ENCODE peak calls at places on chromosomes 16 and 17, in four cellular contexts. K, M, Q and P are unnamed samples. For H3K4me1, the result is how much of the 10 kb centered on the place peaks cover.

GRCh38 chr17:56596741-56597494 is 3.4 kb downstream of the NOG start:
- DNase-seq in K (no peak), M (no peak), Q (no peak), P (no peak)

GRCh38 chr16:14050297-14051027 is 20.7 kb upstream of the MRTFB start:
- DNase-seq in K (peak), M (no peak), Q (no peak), P (no peak)

GRCh38 chr16:14013571-14014283 is 57.4 kb upstream of the MRTFB start:
- DNase-seq in K (peak), M (no peak), Q (no peak), P (no peak)

GRCh38 chr17:7972131-7972785 is 30.2 kb upstream of the GUCY2D start:
- DNase-seq in K (no peak), M (no peak), Q (no peak), P (no peak)

GRCh38 chr16:80027007-80027965 is 426.7 kb upstream of the MAF start:
- DNase-seq in K (peak), M (peak), Q (no peak), P (no peak)

GRCh38 chr16:88377961-88378360 is 4.8 kb upstream of the ZNF469 start:
- DNase-seq in K (no peak), M (no peak), Q (no peak), P (no peak)

GRCh38 chr16:55655709-55656694 is at the start of gene SLC6A2:
- DNase-seq in K (peak), M (no peak), Q (no peak), P (no peak)

GRCh38 chr16:87317766-87318121 is 552 bp upstream of the C16orf95 start:
- DNase-seq in K (peak), M (peak), Q (no peak), P (peak)

GRCh38 chr16:73065617-73066313 is 17.8 kb upstream of the ZFHX3 start:
- DNase-seq in K (no peak), M (no peak), Q (peak), P (no peak)

GRCh38 chr17:40317345-40317873 is 8.4 kb downstream of the RARA start:
- DNase-seq in K (peak), M (peak), Q (no peak), P (peak)

GRCh38 chr17:40319651-40320550 is 10.9 kb downstream of the RARA start:
- DNase-seq in K (no peak), M (peak), Q (peak), P (peak)

GRCh38 chr17:40316571-40317344 is 7.8 kb downstream of the RARA start:
- DNase-seq in K (peak), M (peak), Q (no peak), P (peak)

GRCh38 chr17:40318835-40319332 is 9.9 kb downstream of the RARA start:
- DNase-seq in K (no peak), M (no peak), Q (no peak), P (no peak)

GRCh38 chr17:40317880-40318834 is 9.2 kb downstream of the RARA start:
- DNase-seq in K (peak), M (peak), Q (peak), P (peak)
- H3K4me1 ChIP-seq in K (half or more), M (half or more), Q (half or more), P (under half)

DNA sequence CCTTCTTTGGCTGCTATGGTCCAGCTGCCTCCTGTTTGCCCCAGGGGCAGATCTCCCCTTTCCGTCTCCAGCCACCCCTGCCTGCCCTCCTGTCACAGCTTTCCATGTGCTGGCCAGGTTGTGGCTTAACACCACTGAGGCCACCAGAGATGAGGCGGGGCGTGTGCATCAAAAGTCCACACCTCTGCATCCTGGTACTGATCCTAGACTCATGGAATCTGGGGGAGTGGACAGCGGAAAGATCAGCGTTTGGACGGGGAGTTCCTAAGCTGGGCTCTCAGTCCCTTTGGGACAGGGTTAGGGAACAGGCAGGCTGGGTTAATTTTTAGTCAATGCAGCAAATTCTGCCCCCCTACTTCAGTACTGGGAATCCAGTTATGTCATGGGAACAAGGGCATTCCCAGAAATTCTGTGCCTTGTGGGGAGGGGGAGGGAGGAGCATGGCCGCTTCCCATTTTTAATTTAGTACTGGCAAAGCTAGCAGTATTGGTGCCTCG is 3.9 kb downstream of the IGFBP4 start:
- DNase-seq in K (no peak), M (no peak), Q (no peak), P (no peak)
- TF ChIP-seq EP300 in K (no peak), M (no peak), Q (peak), P (peak)

DNA sequence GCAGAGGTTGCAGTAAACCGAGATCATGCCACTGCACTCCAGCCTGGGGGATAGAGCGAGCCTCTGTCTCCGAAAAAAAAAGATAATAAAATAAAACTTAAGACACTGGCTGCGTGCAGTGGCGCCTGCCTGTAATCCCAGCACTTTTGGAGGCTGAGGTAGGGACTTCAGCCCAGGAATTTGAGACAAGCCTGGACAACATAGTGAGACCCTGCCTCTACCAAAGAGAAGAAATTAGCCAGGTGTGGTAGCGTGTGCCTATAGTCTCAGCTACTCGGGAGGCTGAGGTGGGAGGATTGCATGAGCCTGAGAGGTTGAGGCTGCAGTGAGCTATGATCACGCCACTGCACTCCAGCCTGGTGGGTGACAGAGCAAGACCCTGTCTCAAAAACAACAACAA is 26.6 kb downstream of the RARA start:
- DNase-seq in K (no peak), M (no peak), Q (no peak), P (no peak)
- H3K27ac ChIP-seq in K (peak), M (no peak), Q (no peak), P (no peak)

GRCh38 chr17:40035162-40035559 is 19.0 kb downstream of the MED24 start:
- DNase-seq in K (peak), M (no peak), Q (no peak), P (no peak)
- H3K4me1 ChIP-seq in K (under half), M (under half), Q (under half), P (under half)

GRCh38 chr17:82351713-82352488 is 7.1 kb upstream of the TEX19 start:
- DNase-seq in K (peak), M (peak), Q (peak), P (peak)
- TF ChIP-seq EP300 in K (no peak), M (no peak), Q (no peak), P (no peak)